ENCODE peak calls at places on chromosomes 16 and 17, in four cellular contexts. P is nucleus accumbens, O is Karpas-422, Y is brain microvascular endothelial cell. R is an unnamed sample.

GRCh38 chr17:49327835-49328784 is 33.9 kb downstream of the ZNF652 start:
- DNase-seq in P (no peak), O (peak), Y (no peak), R (peak)

GRCh38 chr17:78589885-78590284 is 12.7 kb upstream of the DNAH17 start:
- DNase-seq in P (no peak), O (no peak), Y (no peak), R (no peak)

GRCh38 chr16:77043076-77043475 is 147.9 kb upstream of the MON1B start:
- DNase-seq in P (no peak), O (peak), Y (peak), R (peak)

GRCh38 chr17:36034127-36034526 is 16.4 kb upstream of the CCL23 start:
- DNase-seq in P (no peak), O (peak), Y (no peak), R (no peak)

GRCh38 chr16:75264999-75265910 is 13.8 kb upstream of the BCAR1 start:
- DNase-seq in P (no peak), O (no peak), Y (no peak), R (no peak)

GRCh38 chr16:58492735-58493134 is 7.2 kb upstream of the NDRG4 start:
- DNase-seq in P (no peak), O (no peak), Y (no peak), R (no peak)

GRCh38 chr17:17071531-17072360 is 29.5 kb downstream of the MPRIP start:
- DNase-seq in P (no peak), O (no peak), Y (no peak), R (no peak)

GRCh38 chr17:67751101-67752074 is 33.7 kb downstream of the NOL11 start:
- DNase-seq in P (no peak), O (no peak), Y (no peak), R (no peak)

GRCh38 chr16:89557230-89557935 is 3.1 kb upstream of the RPL13 start:
- DNase-seq in P (peak), O (peak), Y (peak), R (peak)

GRCh38 chr17:55825213-55825612 is 74.4 kb downstream of the PCTP start:
- DNase-seq in P (no peak), O (peak), Y (no peak), R (no peak)

GRCh38 chr16:47370536-47370935 is 90.3 kb downstream of the ITFG1 start:
- DNase-seq in P (no peak), O (no peak), Y (no peak), R (no peak)

GRCh38 chr17:66737524-66737923 is 97.4 kb upstream of the CACNG5 start:
- DNase-seq in P (peak), O (no peak), Y (peak), R (peak)

GRCh38 chr16:84999200-84999599 is 12.1 kb downstream of the ZDHHC7 start:
- DNase-seq in P (no peak), O (no peak), Y (no peak), R (peak)

GRCh38 chr17:41002814-41003213 is 3.1 kb upstream of the KRTAP3-2 start:
- DNase-seq in P (no peak), O (no peak), Y (no peak), R (no peak)

GRCh38 chr17:77930780-77931768 is 27.4 kb upstream of the TNRC6C start:
- DNase-seq in P (no peak), O (no peak), Y (no peak), R (no peak)

GRCh38 chr16:73232555-73233422 is 184.9 kb upstream of the ZFHX3 start:
- DNase-seq in P (peak), O (no peak), Y (peak), R (peak)

GRCh38 chr17:69046130-69046807 is 14.5 kb downstream of the ABCA9 start:
- DNase-seq in P (no peak), O (no peak), Y (no peak), R (no peak)

GRCh38 chr16:3065742-3066439 is 451 bp downstream of the IL32 start:
- DNase-seq in P (no peak), O (no peak), Y (no peak), R (no peak)

GRCh38 chr17:39064374-39064773 is 87.1 kb downstream of the PLXDC1 start:
- DNase-seq in P (no peak), O (no peak), Y (peak), R (peak)

GRCh38 chr17:8366231-8366630 is 10.3 kb downstream of the KRABD2 start:
- DNase-seq in P (no peak), O (no peak), Y (peak), R (peak)

GRCh38 chr17:50977487-50978159 is 111.5 kb upstream of the TOB1 start:
- DNase-seq in P (no peak), O (no peak), Y (no peak), R (no peak)